ENCODE peak calls at places on chromosome 18, in eight cellular contexts. J is head of caudate nucleus, I is NT2/D1, C is AG04449, K is adrenal gland, Z is dermis blood vessel endothelial cell, O is type B pancreatic cell, F is kidney tubule cell. B is an unnamed sample.

GRCh38 chr18:68221116-68221724 is 493.7 kb downstream of the TMX3 start:
- DNase-seq in J (no peak), I (no peak), C (no peak), K (no peak), Z (no peak), O (no peak), F (no peak), B (no peak)

GRCh38 chr18:48802543-48803428 is 148.0 kb downstream of the SMAD7 start:
- DNase-seq in J (peak; percentile 64), I (no peak), C (no peak), K (no peak), Z (no peak), O (peak; percentile 58), F (no peak), B (no peak)

GRCh38 chr18:58640428-58640805 is 11.5 kb upstream of the ALPK2 start:
- DNase-seq in J (no peak), I (no peak), C (no peak), K (no peak), Z (no peak), O (no peak), F (peak; percentile 12), B (no peak)

GRCh38 chr18:8721716-8722115 is 16.4 kb downstream of the MTCL1 start:
- DNase-seq in J (no peak), I (no peak), C (no peak), K (no peak), Z (peak; percentile 49), O (no peak), F (peak; percentile 81), B (no peak)

GRCh38 chr18:61697306-61697909 is 195.4 kb downstream of the RNF152 start:
- DNase-seq in J (no peak), I (no peak), C (no peak), K (no peak), Z (peak; percentile 74), O (no peak), F (no peak), B (no peak)

GRCh38 chr18:66655407-66655806 is 51.5 kb upstream of the CDH19 start:
- DNase-seq in J (no peak), I (no peak), C (no peak), K (no peak), Z (no peak), O (no peak), F (no peak), B (no peak)

GRCh38 chr18:5600376-5601071 is 56.7 kb upstream of the EPB41L3 start:
- DNase-seq in J (no peak), I (no peak), C (no peak), K (no peak), Z (peak; percentile 34), O (no peak), F (peak; percentile 39), B (no peak)

GRCh38 chr18:58953627-58954026 is 89.0 kb downstream of the ZNF532 start:
- DNase-seq in J (no peak), I (no peak), C (no peak), K (peak; percentile 56), Z (peak; percentile 61), O (no peak), F (peak; percentile 38), B (peak; percentile 45)

GRCh38 chr18:7457276-7457675 is 109.8 kb upstream of the PTPRM start:
- DNase-seq in J (no peak), I (no peak), C (no peak), K (no peak), Z (no peak), O (no peak), F (no peak), B (no peak)

GRCh38 chr18:79515331-79515730 is 119.6 kb downstream of the NFATC1 start:
- DNase-seq in J (peak; percentile 5), I (no peak), C (no peak), K (no peak), Z (no peak), O (no peak), F (no peak), B (no peak)

GRCh38 chr18:79439201-79440023 is 43.7 kb downstream of the NFATC1 start:
- DNase-seq in J (no peak), I (no peak), C (peak; percentile 36), K (no peak), Z (no peak), O (no peak), F (peak; percentile 34), B (no peak)

GRCh38 chr18:49529596-49529995 is 32.3 kb upstream of the LIPG start:
- DNase-seq in J (no peak), I (no peak), C (no peak), K (no peak), Z (no peak), O (no peak), F (no peak), B (no peak)

GRCh38 chr18:24126155-24126947 is 12.5 kb upstream of the CABYR start:
- DNase-seq in J (no peak), I (no peak), C (no peak), K (no peak), Z (no peak), O (no peak), F (no peak), B (no peak)

GRCh38 chr18:25832008-25832604 is 258.3 kb downstream of the SS18 start:
- DNase-seq in J (peak; percentile 72), I (no peak), C (no peak), K (peak; percentile 74), Z (peak; percentile 80), O (no peak), F (peak; percentile 49), B (peak; percentile 67)

GRCh38 chr18:37403100-37403781 is 162.4 kb downstream of the CELF4 start:
- DNase-seq in J (no peak), I (peak; percentile 23), C (peak; percentile 70), K (peak; percentile 33), Z (no peak), O (no peak), F (peak; percentile 92), B (peak; percentile 74)

GRCh38 chr18:37717656-37718055 is 152.1 kb upstream of the CELF4 start:
- DNase-seq in J (no peak), I (no peak), C (no peak), K (no peak), Z (no peak), O (no peak), F (no peak), B (no peak)

GRCh38 chr18:3910507-3910906 is 460.5 kb downstream of the TGIF1 start:
- DNase-seq in J (no peak), I (no peak), C (no peak), K (no peak), Z (peak; percentile 50), O (no peak), F (no peak), B (peak; percentile 24)

GRCh38 chr18:45825258-45825744 is at the start of gene SIGLEC15:
- DNase-seq in J (no peak), I (no peak), C (no peak), K (no peak), Z (no peak), O (no peak), F (peak; percentile 88), B (no peak)

GRCh38 chr18:54150226-54150625 is 74.2 kb downstream of the MBD2 start:
- DNase-seq in J (no peak), I (no peak), C (no peak), K (no peak), Z (no peak), O (no peak), F (peak; percentile 38), B (no peak)

GRCh38 chr18:37440206-37440605 is 125.4 kb downstream of the CELF4 start:
- DNase-seq in J (no peak), I (no peak), C (no peak), K (peak; percentile 38), Z (no peak), O (no peak), F (no peak), B (peak; percentile 25)

GRCh38 chr18:57915848-57916596 is 112.9 kb upstream of the ATP8B1 start:
- DNase-seq in J (peak; percentile 49), I (no peak), C (no peak), K (no peak), Z (peak; percentile 14), O (no peak), F (no peak), B (no peak)

GRCh38 chr18:79403723-79404566 is 8.2 kb downstream of the NFATC1 start:
- DNase-seq in J (no peak), I (no peak), C (no peak), K (no peak), Z (peak; percentile 59), O (no peak), F (peak; percentile 52), B (no peak)

GRCh38 chr18:64167408-64167807 is 18.5 kb upstream of the LINC00305 start:
- DNase-seq in J (no peak), I (no peak), C (no peak), K (no peak), Z (no peak), O (no peak), F (no peak), B (no peak)